ENCODE peak calls at places on chromosomes 16 and 17, in four cellular contexts. A, B, K and O are unnamed samples.

GRCh38 chr17:45739786-45740185 is 44.3 kb upstream of the CRHR1 start:
- DNase-seq in K (peak), A (no peak), B (no peak), O (no peak)

GRCh38 chr16:50841081-50841886 is 99.4 kb downstream of the CYLD start:
- DNase-seq in A (no peak), B (no peak), K (no peak), O (peak)

GRCh38 chr16:54647216-54647615 is 283.4 kb upstream of the IRX5 start:
- DNase-seq in A (no peak), B (no peak), K (no peak), O (no peak)

GRCh38 chr17:788551-788950 is 6.4 kb downstream of the MRM3 start:
- DNase-seq in K (no peak), B (no peak), A (no peak), O (no peak)

GRCh38 chr16:8850279-8850885 is 18.4 kb downstream of the CARHSP1 start:
- DNase-seq in A (no peak), K (no peak), B (no peak), O (no peak)

GRCh38 chr16:75971334-75971733 is 245.0 kb upstream of the CPHXL start:
- DNase-seq in B (no peak), K (no peak), A (no peak), O (no peak)

GRCh38 chr16:89188064-89188441 is 12.3 kb downstream of the SLC22A31 start:
- DNase-seq in A (no peak), B (no peak), K (no peak), O (no peak)

GRCh38 chr16:78689031-78689430 is 589.6 kb downstream of the WWOX start:
- DNase-seq in K (no peak), B (no peak), A (no peak), O (no peak)